ENCODE peak calls at places on chromosomes 12 and 14, in seven cellular contexts. G is heart left ventricle, D is right lobe of liver, M is IMR-90, X is tibial nerve, R is adrenal gland, B is sigmoid colon. N is an unnamed sample.
A peak's percentile ranks its signal among the peaks of the same experiment; 100 is the strongest.

GRCh38 chr14:76346391-76347160 is 29.4 kb upstream of the ESRRB start:
- DNase-seq in B (no peak), D (no peak), R (no peak), G (no peak), M (no peak), X (no peak), N (peak; percentile 58)

GRCh38 chr12:92466391-92467305 is 236.1 kb upstream of the PLEKHG7 start:
- DNase-seq in G (no peak), R (no peak), B (no peak), D (no peak), M (peak; percentile 62), X (no peak), N (peak; percentile 83)

GRCh38 chr12:62909340-62909739 is 25.6 kb downstream of the PPM1H start:
- DNase-seq in D (no peak), B (no peak), M (no peak), G (no peak), X (no peak), R (no peak), N (no peak)

GRCh38 chr12:13462450-13462849 is 265.9 kb downstream of the EMP1 start:
- DNase-seq in D (no peak), M (no peak), B (no peak), R (no peak), G (no peak), X (no peak), N (no peak)

GRCh38 chr12:14167005-14167628 is 185.7 kb upstream of the GRIN2B start:
- DNase-seq in X (peak; percentile 62), M (peak; percentile 41), B (no peak), G (peak; percentile 23), D (no peak), R (peak; percentile 47), N (no peak)

GRCh38 chr14:26531894-26532293 is 65.9 kb downstream of the NOVA1 start:
- DNase-seq in M (peak; percentile 81), G (no peak), X (no peak), R (no peak), B (no peak), D (no peak), N (no peak)

GRCh38 chr12:45644521-45644920 is 85.0 kb upstream of the ARID2 start:
- DNase-seq in G (no peak), M (peak; percentile 71), R (no peak), X (no peak), B (no peak), D (no peak), N (no peak)

GRCh38 chr14:72828604-72829003 is 65.3 kb downstream of the DPF3 start:
- DNase-seq in B (no peak), D (peak; percentile 68), G (peak; percentile 28), X (no peak), R (no peak), M (no peak), N (no peak)

GRCh38 chr14:33714527-33715222 is 236.2 kb downstream of the EGLN3 start:
- DNase-seq in B (no peak), X (no peak), G (no peak), M (no peak), D (no peak), R (no peak), N (no peak)

GRCh38 chr12:95083938-95084337 is 10.5 kb upstream of the NR2C1 start:
- DNase-seq in X (peak; percentile 60), B (peak; percentile 70), D (no peak), M (peak; percentile 89), R (no peak), G (no peak), N (no peak)

GRCh38 chr12:43578782-43579181 is 26.8 kb upstream of the ADAMTS20 start:
- DNase-seq in B (no peak), R (no peak), G (no peak), X (no peak), M (peak; percentile 23), D (no peak), N (no peak)

GRCh38 chr12:16272222-16272621 is 5.3 kb downstream of the SLC15A5 start:
- DNase-seq in X (no peak), M (peak; percentile 2), B (no peak), R (no peak), D (no peak), G (no peak), N (no peak)

GRCh38 chr12:69274861-69275260 is 35.5 kb downstream of the CPSF6 start:
- DNase-seq in D (no peak), B (no peak), G (no peak), X (no peak), M (peak; percentile 48), R (no peak), N (no peak)

GRCh38 chr14:24139272-24139934 is 2.0 kb downstream of the EMC9 start:
- DNase-seq in B (no peak), R (no peak), M (no peak), X (no peak), G (no peak), D (no peak), N (peak; percentile 78)
- TF ChIP-seq CTCF in B (no peak), R (peak; percentile 8), M (no peak), X (no peak), G (no peak), D (no peak), N (no peak)

DNA sequence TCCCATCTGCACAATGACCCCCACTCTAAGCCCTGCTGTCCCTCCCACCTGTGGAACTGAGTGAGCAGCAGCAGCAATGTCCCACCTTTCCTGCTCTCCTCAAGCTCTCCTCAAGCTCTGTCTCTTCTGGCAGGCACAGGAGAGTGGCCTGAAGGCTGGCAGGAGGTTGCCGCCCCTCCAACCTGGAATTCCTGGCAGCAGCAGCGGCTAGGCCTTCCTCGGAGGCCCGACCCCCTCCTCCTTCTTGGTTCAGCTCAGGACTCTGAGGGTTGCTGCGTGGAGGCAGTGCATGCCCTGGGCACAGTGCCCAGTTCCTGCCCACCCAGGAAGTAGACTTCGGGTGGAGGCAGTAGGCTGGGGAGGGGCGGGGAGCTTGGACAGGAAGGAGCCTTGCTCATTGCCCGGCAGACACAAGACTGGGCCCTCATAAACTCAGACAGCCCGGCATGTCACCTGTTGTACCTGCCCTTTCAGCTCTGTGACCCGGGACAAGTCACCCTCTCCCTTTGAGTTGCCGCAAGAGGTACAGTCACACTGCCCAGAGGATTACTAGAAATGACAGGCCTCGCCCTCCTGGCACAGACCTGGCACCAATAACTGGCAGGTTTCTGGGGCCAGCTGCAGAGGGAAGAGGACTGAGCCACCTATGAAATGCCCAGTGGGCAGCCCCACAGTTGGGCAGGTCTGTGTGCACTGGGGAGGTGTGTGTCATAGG is 2.1 kb upstream of the SERPINA1 start:
- DNase-seq in X (peak; percentile 37), M (no peak), B (peak; percentile 72), R (peak; percentile 38), G (peak; percentile 54), D (peak; percentile 96), N (peak; percentile 94)
- TF ChIP-seq POLR2A in X (no peak), M (no peak), B (no peak), R (no peak), G (no peak), D (peak; percentile 74), N (peak; percentile 43)

GRCh38 chr14:49659526-49660455 is 24.7 kb upstream of the DNAAF2 start:
- DNase-seq in X (no peak), R (no peak), B (no peak), G (no peak), M (no peak), D (no peak), N (no peak)
- TF ChIP-seq CTCF in X (no peak), R (no peak), B (no peak), G (no peak), M (no peak), D (no peak), N (no peak)

GRCh38 chr12:6963741-6964446 is 6.6 kb downstream of the PHB2 start:
- DNase-seq in M (no peak), G (no peak), B (peak; percentile 76), R (peak; percentile 43), D (no peak), X (no peak), N (peak; percentile 84)

GRCh38 chr12:6964605-6965025 is 5.8 kb downstream of the PHB2 start:
- DNase-seq in X (no peak), R (no peak), B (peak; percentile 68), M (no peak), D (peak; percentile 58), G (no peak), N (peak; percentile 82)

GRCh38 chr12:6962285-6963015 is 8.0 kb downstream of the PHB2 start:
- DNase-seq in R (peak; percentile 29), D (peak; percentile 47), M (no peak), G (no peak), B (peak; percentile 64), X (no peak), N (peak; percentile 84)

GRCh38 chr12:6961695-6962284 is 8.7 kb downstream of the PHB2 start:
- DNase-seq in X (no peak), G (peak; percentile 71), R (peak; percentile 40), D (peak; percentile 55), M (peak; percentile 77), B (peak; percentile 89), N (peak; percentile 91)

GRCh38 chr12:6963016-6963731 is 7.3 kb downstream of the PHB2 start:
- DNase-seq in M (no peak), D (peak; percentile 57), B (peak; percentile 65), R (peak; percentile 40), X (no peak), G (no peak), N (peak; percentile 87)
- TF ChIP-seq POLR2A in M (no peak), D (no peak), B (no peak), R (no peak), X (no peak), G (no peak), N (no peak)

DNA sequence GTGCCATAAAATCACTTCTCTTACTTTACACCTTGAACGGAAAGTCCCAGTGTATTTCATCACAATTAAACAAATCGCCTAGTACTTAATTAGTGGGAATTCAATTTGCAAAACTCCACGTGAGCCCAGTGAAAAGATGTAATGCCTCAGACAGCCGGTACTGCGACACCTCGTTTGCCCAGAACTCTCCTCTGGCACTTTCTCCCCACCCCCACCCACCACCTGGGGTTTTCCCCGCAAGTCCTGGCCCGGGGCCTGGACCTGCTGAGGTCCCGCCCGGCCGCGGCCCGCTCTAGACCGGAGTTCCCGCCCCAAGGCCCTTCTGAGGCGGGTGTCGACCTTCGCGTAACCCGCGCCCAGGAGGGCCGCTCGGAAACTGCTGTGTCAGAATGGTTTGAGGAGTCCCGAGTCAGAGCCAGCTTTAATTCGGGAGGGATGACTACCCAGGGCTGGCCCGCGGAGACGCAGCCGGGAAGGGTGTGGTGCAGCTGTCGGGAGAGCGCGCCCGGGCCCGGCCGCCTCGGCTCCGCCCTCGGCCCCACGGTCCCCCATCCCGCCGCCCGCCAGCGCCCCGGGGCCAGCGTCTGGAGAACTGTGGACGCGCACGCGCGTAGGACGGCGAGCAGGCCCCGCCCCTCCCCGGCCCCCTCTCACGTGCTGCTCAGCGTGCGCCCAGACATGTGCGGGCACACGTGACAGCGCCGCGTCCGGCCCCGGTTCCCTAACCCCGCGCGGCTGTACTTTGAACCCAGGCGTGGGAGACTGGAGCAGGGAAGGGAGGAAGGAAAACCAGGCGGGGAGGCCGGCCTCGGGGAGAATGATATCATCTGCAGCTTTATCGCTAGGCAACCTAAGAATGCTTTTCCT is 10.8 kb downstream of the BHLHE41 start:
- DNase-seq in R (peak; percentile 96), M (peak; percentile 82), D (peak; percentile 97), X (peak; percentile 91), B (peak; percentile 97), G (peak; percentile 96), N (peak; percentile 96)
- TF ChIP-seq CTCF in R (peak; percentile 41), M (peak; percentile 19), D (peak; percentile 17), X (no peak), B (peak; percentile 37), G (no peak), N (no peak)

N was measured in spleen.